ENCODE peak calls at places on chromosome 10, in four cellular contexts. X is H1, B is esophagus squamous epithelium, D is SK-N-SH. U is an unnamed sample.

GRCh38 chr10:92123031-92123450 is 167.8 kb downstream of the CPEB3 start:
- DNase-seq in X (no peak), B (no peak), D (no peak), U (no peak)

GRCh38 chr10:11255796-11256444 is 238.2 kb downstream of the CELF2 start:
- DNase-seq in X (no peak), B (no peak), D (no peak), U (no peak)

GRCh38 chr10:93309062-93309461 is 173.1 kb downstream of the MYOF start:
- DNase-seq in X (no peak), B (no peak), D (peak), U (no peak)

GRCh38 chr10:113329121-113329596 is 223.7 kb upstream of the HABP2 start:
- DNase-seq in X (no peak), B (no peak), D (peak), U (no peak)

GRCh38 chr10:3067045-3067858 is at the start of gene PFKP:
- DNase-seq in X (no peak), B (no peak), D (peak), U (no peak)

GRCh38 chr10:129951841-129952240 is 12.2 kb downstream of the EBF3 start:
- DNase-seq in X (no peak), B (no peak), D (no peak), U (no peak)

GRCh38 chr10:112755446-112756117 is 194.5 kb upstream of the TCF7L2 start:
- DNase-seq in X (no peak), B (no peak), D (peak), U (no peak)

GRCh38 chr10:91536101-91536500 is 96.8 kb downstream of the PPP1R3C start:
- DNase-seq in X (no peak), B (no peak), D (no peak), U (no peak)

GRCh38 chr10:90862908-90863514 is 5.2 kb upstream of the HTR7 start:
- DNase-seq in X (no peak), B (no peak), D (peak), U (no peak)

GRCh38 chr10:8726087-8726486 is 671.6 kb downstream of the GATA3 start:
- DNase-seq in X (no peak), B (no peak), D (no peak), U (no peak)

GRCh38 chr10:112230325-112230988 is 46.9 kb upstream of the GPAM start:
- DNase-seq in X (no peak), B (no peak), D (no peak), U (no peak)

GRCh38 chr10:3192856-3193635 is 20.5 kb upstream of the PITRM1 start:
- DNase-seq in X (no peak), B (no peak), D (peak), U (no peak)

GRCh38 chr10:129938460-129938859 is 25.6 kb downstream of the EBF3 start:
- DNase-seq in X (no peak), B (no peak), D (no peak), U (no peak)

GRCh38 chr10:91374054-91374453 is 36.1 kb upstream of the HECTD2 start:
- DNase-seq in X (no peak), B (no peak), D (no peak), U (no peak)

GRCh38 chr10:14959221-14960057 is at the start of gene MEIG1:
- DNase-seq in X (no peak), B (peak), D (peak), U (peak)

GRCh38 chr10:3477683-3478082 is 305.1 kb upstream of the PITRM1 start:
- DNase-seq in X (no peak), B (no peak), D (no peak), U (no peak)

GRCh38 chr10:72928798-72929197 is 25.8 kb downstream of the PLA2G12B start:
- DNase-seq in X (no peak), B (no peak), D (no peak), U (no peak)

GRCh38 chr10:103852856-103853255 is 2.5 kb downstream of the SH3PXD2A start:
- DNase-seq in X (no peak), B (no peak), D (no peak), U (no peak)

GRCh38 chr10:73413108-73413527 is 740 bp downstream of the ANXA7 start:
- DNase-seq in X (no peak), B (no peak), D (peak), U (no peak)

GRCh38 chr10:27620425-27621397 is 116.6 kb downstream of the RAB18 start:
- DNase-seq in X (no peak), B (no peak), D (no peak), U (no peak)

GRCh38 chr10:21726601-21727295 is 192.7 kb downstream of the MLLT10 start:
- DNase-seq in X (no peak), B (no peak), D (no peak), U (no peak)

GRCh38 chr10:1551636-1552338 is 185.5 kb downstream of the ADARB2 start:
- DNase-seq in X (no peak), B (no peak), D (peak), U (no peak)

GRCh38 chr10:11930342-11930978 is 107.3 kb downstream of the PROSER2 start:
- DNase-seq in X (no peak), B (no peak), D (no peak), U (no peak)

GRCh38 chr10:52451817-52452216 is 137.7 kb downstream of the DKK1 start:
- DNase-seq in X (no peak), B (no peak), D (no peak), U (no peak)

GRCh38 chr10:26216577-26216948 is at the start of gene GAD2:
- DNase-seq in X (no peak), B (no peak), D (no peak), U (no peak)

GRCh38 chr10:104117839-104118323 is 4.1 kb upstream of the SFR1 start:
- DNase-seq in X (no peak), B (no peak), D (no peak), U (no peak)

GRCh38 chr10:72011468-72011867 is 47.3 kb downstream of the CHST3 start:
- DNase-seq in X (no peak), B (no peak), D (no peak), U (no peak)

GRCh38 chr10:90326498-90327267 is 531.2 kb downstream of the HTR7 start:
- DNase-seq in X (no peak), B (no peak), D (no peak), U (no peak)

GRCh38 chr10:122142652-122143237 is 128.4 kb upstream of the BTBD16 start:
- DNase-seq in X (no peak), B (no peak), D (peak), U (no peak)

GRCh38 chr10:100724531-100725027 is 20.8 kb upstream of the PAX2 start:
- DNase-seq in X (no peak), B (no peak), D (peak), U (no peak)

GRCh38 chr10:111560042-111560441 is 483.2 kb downstream of the ADRA2A start:
- DNase-seq in X (no peak), B (no peak), D (no peak), U (no peak)

GRCh38 chr10:130799532-130799931 is 512.0 kb downstream of the TCERG1L start:
- DNase-seq in X (no peak), B (no peak), D (no peak), U (no peak)

GRCh38 chr10:43000651-43001426 is 76.0 kb upstream of the RET start:
- DNase-seq in X (no peak), B (no peak), D (peak), U (no peak)

GRCh38 chr10:90288403-90288933 is 569.4 kb downstream of the HTR7 start:
- DNase-seq in X (no peak), B (no peak), D (no peak), U (peak)

GRCh38 chr10:23095966-23096813 is 811 bp downstream of the MSRB2 start:
- DNase-seq in X (no peak), B (no peak), D (peak), U (no peak)

GRCh38 chr10:110641256-110641655 is 2.9 kb upstream of the RBM20 start:
- DNase-seq in X (no peak), B (no peak), D (peak), U (peak)

GRCh38 chr10:32982293-32982709 is 24.3 kb upstream of the ITGB1 start:
- DNase-seq in X (no peak), B (no peak), D (no peak), U (no peak)

GRCh38 chr10:102762401-102763015 is 18.8 kb downstream of the WBP1L start:
- DNase-seq in X (no peak), B (no peak), D (no peak), U (no peak)
- H3K27ac ChIP-seq in X (no peak), B (peak), D (no peak), U (no peak)

DNA sequence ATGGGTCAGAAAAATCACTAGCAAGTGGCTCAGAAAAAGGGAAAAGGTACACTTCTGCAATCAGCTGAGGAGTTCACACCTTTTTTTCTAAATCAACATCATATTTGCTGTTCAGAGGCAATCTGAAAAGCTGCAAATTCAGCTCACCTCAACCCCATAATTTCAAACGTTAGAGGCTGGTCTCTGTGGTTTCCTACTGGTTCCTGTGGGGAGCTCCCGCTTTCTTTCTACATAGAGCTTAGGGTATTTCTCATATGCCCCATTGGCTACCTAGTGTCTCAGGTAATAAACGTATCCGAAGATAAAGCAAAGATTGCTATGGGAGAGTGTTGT is 5.2 kb upstream of the ZNF22 start:
- DNase-seq in X (no peak), B (no peak), D (no peak), U (no peak)
- H3K27ac ChIP-seq in X (no peak), B (peak), D (no peak), U (no peak)

GRCh38 chr10:70053212-70053895 is 708 bp downstream of the MACROH2A2 start:
- DNase-seq in X (no peak), B (no peak), D (peak), U (no peak)
- H3K27ac ChIP-seq in X (no peak), B (peak), D (peak), U (no peak)

GRCh38 chr10:17049195-17049594 is 80.4 kb downstream of the CUBN start:
- DNase-seq in X (no peak), B (no peak), D (no peak), U (no peak)

GRCh38 chr10:17047908-17048307 is 81.7 kb downstream of the CUBN start:
- DNase-seq in X (no peak), B (no peak), D (no peak), U (no peak)

GRCh38 chr10:17053513-17053912 is 76.1 kb downstream of the CUBN start:
- DNase-seq in X (no peak), B (no peak), D (no peak), U (no peak)

GRCh38 chr10:17053061-17053460 is 76.5 kb downstream of the CUBN start:
- DNase-seq in X (no peak), B (no peak), D (no peak), U (no peak)

GRCh38 chr10:17051851-17052250 is 77.8 kb downstream of the CUBN start:
- DNase-seq in X (no peak), B (no peak), D (no peak), U (no peak)
- H3K27ac ChIP-seq in X (no peak), B (no peak), D (no peak), U (no peak)

GRCh38 chr10:81177651-81178244 is 640.0 kb downstream of the SH2D4B start:
- DNase-seq in X (no peak), B (no peak), D (no peak), U (no peak)

GRCh38 chr10:81179324-81179723 is 641.6 kb downstream of the SH2D4B start:
- DNase-seq in X (no peak), B (no peak), D (no peak), U (no peak)

GRCh38 chr10:81179805-81180452 is 642.2 kb downstream of the SH2D4B start:
- DNase-seq in X (no peak), B (no peak), D (peak), U (peak)

GRCh38 chr10:81182296-81182695 is 644.6 kb downstream of the SH2D4B start:
- DNase-seq in X (no peak), B (no peak), D (no peak), U (no peak)
- H3K27ac ChIP-seq in X (no peak), B (no peak), D (no peak), U (no peak)

DNA sequence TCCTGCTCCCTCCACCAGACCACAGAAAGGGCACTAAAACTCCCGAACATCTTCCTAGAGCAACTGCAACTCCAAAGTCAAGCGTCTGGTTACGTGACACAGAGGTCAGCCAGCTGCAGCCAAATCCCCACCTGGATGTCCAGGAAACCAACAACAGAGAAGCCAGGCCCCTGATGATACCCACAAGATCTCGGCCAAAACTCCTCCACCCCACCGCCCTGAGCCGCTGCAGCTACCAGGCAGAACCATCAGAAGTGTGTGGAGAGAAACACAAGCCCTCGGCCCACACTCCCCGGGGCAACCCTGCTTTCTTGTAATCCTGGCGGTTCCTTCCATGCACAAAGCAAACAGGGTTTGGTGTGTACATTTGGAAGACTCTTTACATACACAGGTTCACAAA is 8.7 kb downstream of the CHST15 start:
- DNase-seq in X (no peak), B (no peak), D (no peak), U (no peak)
- H3K27ac ChIP-seq in X (no peak), B (peak), D (no peak), U (no peak)

DNA sequence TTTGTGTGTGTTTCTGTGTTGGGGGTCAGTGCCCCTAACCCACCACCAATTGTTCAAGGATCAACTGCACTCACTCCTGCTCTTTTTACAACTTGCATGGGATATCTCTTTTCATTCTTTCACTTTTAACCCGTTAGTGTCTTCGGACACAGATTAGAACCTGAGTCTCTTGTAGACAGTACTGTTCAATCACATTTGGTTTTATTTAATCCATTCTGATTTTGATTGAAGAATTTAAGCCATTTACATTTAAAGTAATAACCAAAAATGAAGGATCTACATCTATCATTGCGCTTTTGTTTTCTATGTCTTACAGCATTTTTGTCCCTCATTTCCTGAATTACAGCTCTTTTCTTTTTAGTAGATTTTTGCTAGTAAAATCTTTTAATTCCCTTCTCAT is 43.6 kb downstream of the ZNF248 start:
- DNase-seq in X (no peak), B (no peak), D (no peak), U (no peak)
- H3K27ac ChIP-seq in X (no peak), B (no peak), D (no peak), U (no peak)

GRCh38 chr10:86779267-86780017 is 23.0 kb downstream of the BMPR1A start:
- DNase-seq in X (no peak), B (no peak), D (no peak), U (no peak)
- H3K27ac ChIP-seq in X (no peak), B (peak), D (no peak), U (no peak)

GRCh38 chr10:13831711-13832110 is 244.9 kb downstream of the PRPF18 start:
- DNase-seq in X (no peak), B (no peak), D (no peak), U (no peak)
- H3K27ac ChIP-seq in X (peak), B (peak), D (no peak), U (no peak)